ENCODE peak calls at places on chromosomes 11 and 22, in seven cellular contexts. Z, Y, J, C, F, M and P are unnamed samples.

GRCh38 chr22:26536762-26537134 is 24.5 kb upstream of the TFIP11 start:
- DNase-seq in Z (no peak), Y (no peak), J (no peak), C (no peak), F (no peak), M (no peak), P (no peak)

GRCh38 chr11:26573896-26574295 is 1.8 kb upstream of the MUC15 start:
- DNase-seq in Z (no peak), Y (no peak), J (no peak), C (no peak), F (no peak), M (no peak), P (no peak)

GRCh38 chr11:64725601-64726139 is 2.7 kb upstream of the NRXN2 start:
- DNase-seq in Z (no peak), Y (no peak), J (peak), C (no peak), F (peak), M (no peak), P (no peak)

GRCh38 chr11:68680541-68681231 is 3.7 kb upstream of the GAL start:
- DNase-seq in Z (no peak), Y (no peak), J (peak), C (no peak), F (no peak), M (no peak), P (no peak)

GRCh38 chr11:573146-573759 is 3.0 kb upstream of the PHRF1 start:
- DNase-seq in Z (no peak), Y (no peak), J (no peak), C (no peak), F (no peak), M (no peak), P (no peak)

GRCh38 chr11:93740031-93740801 is 1.1 kb downstream of the TAF1D start:
- DNase-seq in Z (no peak), Y (no peak), J (peak), C (no peak), F (peak), M (peak), P (no peak)

GRCh38 chr11:27075192-27075591 is 34.6 kb downstream of the BBOX1 start:
- DNase-seq in Z (no peak), Y (no peak), J (no peak), C (no peak), F (no peak), M (no peak), P (no peak)

GRCh38 chr11:124812876-124813275 is 12.7 kb upstream of the MSANTD2 start:
- DNase-seq in Z (no peak), Y (no peak), J (no peak), C (no peak), F (no peak), M (no peak), P (no peak)

GRCh38 chr11:115104851-115105453 is 399.3 kb downstream of the CADM1 start:
- DNase-seq in Z (no peak), Y (no peak), J (no peak), C (no peak), F (no peak), M (no peak), P (no peak)

GRCh38 chr22:45448431-45448830 is 34.9 kb downstream of the RIBC2 start:
- DNase-seq in Z (peak), Y (peak), J (no peak), C (peak), F (no peak), M (no peak), P (no peak)

GRCh38 chr11:13003726-13004493 is 5.2 kb upstream of the RASSF10 start:
- DNase-seq in Z (no peak), Y (no peak), J (no peak), C (no peak), F (peak), M (no peak), P (no peak)

GRCh38 chr11:47234669-47235075 is 13.9 kb downstream of the ACP2 start:
- DNase-seq in Z (no peak), Y (no peak), J (no peak), C (peak), F (no peak), M (no peak), P (no peak)

GRCh38 chr11:24391165-24391564 is 105.7 kb upstream of the LUZP2 start:
- DNase-seq in Z (no peak), Y (no peak), J (no peak), C (no peak), F (no peak), M (no peak), P (peak)

DNA sequence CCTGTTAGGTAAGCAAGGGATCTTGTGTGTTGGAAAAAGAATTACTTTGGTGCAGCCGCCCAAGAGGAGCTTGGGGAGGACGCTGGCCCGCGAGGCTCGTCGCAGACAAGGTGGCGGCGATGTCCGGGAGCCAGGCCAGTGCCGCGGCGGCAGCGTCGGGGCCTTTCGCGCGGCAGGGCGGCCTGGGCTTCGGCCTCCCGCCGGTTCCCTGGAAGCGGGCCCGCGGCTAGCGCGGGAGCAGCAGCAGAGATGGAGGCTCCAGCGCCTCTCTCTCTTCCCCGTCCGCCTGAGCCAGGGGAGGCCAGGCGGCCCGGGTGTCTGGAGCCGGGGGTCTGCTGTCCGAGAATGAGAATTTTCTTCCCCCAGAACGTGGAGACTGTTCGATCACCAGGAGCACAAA is 82.8 kb downstream of the GGT1 start:
- DNase-seq in Z (no peak), Y (no peak), J (no peak), C (no peak), F (peak), M (no peak), P (no peak)
- H3K4me3 ChIP-seq in Z (no peak), Y (peak), J (peak), C (no peak), F (no peak), M (no peak), P (peak)

GRCh38 chr11:86207413-86207812 is 37.1 kb upstream of the EED start:
- DNase-seq in Z (no peak), Y (no peak), J (no peak), C (no peak), F (no peak), M (no peak), P (no peak)

GRCh38 chr11:86206296-86206695 is 38.3 kb upstream of the EED start:
- DNase-seq in Z (no peak), Y (no peak), J (no peak), C (no peak), F (no peak), M (no peak), P (no peak)

GRCh38 chr11:86208572-86208971 is 36.0 kb upstream of the EED start:
- DNase-seq in Z (no peak), Y (no peak), J (no peak), C (no peak), F (no peak), M (no peak), P (no peak)

GRCh38 chr11:86204356-86204755 is 40.2 kb upstream of the EED start:
- DNase-seq in Z (no peak), Y (no peak), J (no peak), C (no peak), F (no peak), M (no peak), P (no peak)

GRCh38 chr11:86205415-86206268 is 38.9 kb upstream of the EED start:
- DNase-seq in Z (no peak), Y (no peak), J (no peak), C (no peak), F (no peak), M (no peak), P (no peak)
- TF ChIP-seq CTCF in Z (no peak), Y (no peak), J (no peak), C (no peak), F (no peak), M (no peak), P (no peak)

GRCh38 chr22:30828187-30829155 is 133.8 kb downstream of the OSBP2 start:
- DNase-seq in Z (no peak), Y (peak), J (peak), C (no peak), F (no peak), M (no peak), P (no peak)

GRCh38 chr22:30827646-30828045 is 133.0 kb downstream of the OSBP2 start:
- DNase-seq in Z (no peak), Y (peak), J (peak), C (no peak), F (no peak), M (no peak), P (no peak)

GRCh38 chr22:30830907-30831306 is 136.2 kb downstream of the OSBP2 start:
- DNase-seq in Z (peak), Y (peak), J (no peak), C (no peak), F (no peak), M (no peak), P (peak)

GRCh38 chr22:30832407-30832987 is 136.1 kb downstream of the MORC2 start:
- DNase-seq in Z (no peak), Y (peak), J (no peak), C (no peak), F (no peak), M (no peak), P (no peak)

DNA sequence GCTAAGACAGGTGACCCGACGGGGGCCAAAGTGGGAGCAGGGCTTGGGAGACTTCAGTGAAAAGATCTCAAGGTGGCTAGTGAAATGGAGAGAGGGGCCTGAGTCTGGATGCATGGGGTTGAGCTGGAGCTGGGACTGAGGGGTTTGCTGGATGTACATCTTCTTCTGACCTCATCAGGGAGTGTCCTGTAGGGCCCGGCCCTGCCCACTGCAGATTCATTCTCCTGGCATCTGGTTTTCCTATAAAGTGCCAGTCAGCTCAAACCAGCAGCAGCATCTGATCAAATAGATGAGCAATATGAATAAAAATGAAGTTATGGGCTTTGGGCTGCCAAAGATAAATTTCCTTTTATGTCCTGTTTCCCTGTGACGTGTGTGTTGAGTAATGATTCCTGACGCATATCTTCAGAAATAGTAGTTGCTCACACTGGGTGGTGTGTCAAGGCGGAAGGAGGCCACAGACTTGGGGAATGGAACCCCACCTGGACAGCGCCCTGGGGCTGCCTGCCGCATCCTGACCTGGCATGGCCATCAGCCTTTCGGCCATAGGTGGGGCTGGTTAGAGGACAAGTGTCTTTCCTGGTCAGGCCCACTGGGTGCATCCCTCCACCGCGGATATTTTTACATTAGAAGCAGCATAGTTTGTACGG is 135.4 kb downstream of the OSBP2 start:
- DNase-seq in Z (no peak), Y (peak), J (peak), C (no peak), F (no peak), M (no peak), P (no peak)
- H3K4me3 ChIP-seq in Z (no peak), Y (no peak), J (no peak), C (no peak), F (no peak), M (no peak), P (no peak)

GRCh38 chr11:119886667-119887230 is 157.7 kb upstream of the NECTIN1 start:
- DNase-seq in Z (no peak), Y (no peak), J (no peak), C (no peak), F (no peak), M (no peak), P (no peak)
- TF ChIP-seq CTCF in Z (no peak), Y (no peak), J (no peak), C (no peak), F (no peak), M (no peak), P (no peak)

GRCh38 chr11:110092577-110093406 is at the start of gene ZC3H12C:
- DNase-seq in Z (peak), Y (peak), J (peak), C (peak), F (peak), M (peak), P (no peak)
- H3K4me3 ChIP-seq in Z (peak), Y (peak), J (peak), C (peak), F (peak), M (peak), P (peak)

DNA sequence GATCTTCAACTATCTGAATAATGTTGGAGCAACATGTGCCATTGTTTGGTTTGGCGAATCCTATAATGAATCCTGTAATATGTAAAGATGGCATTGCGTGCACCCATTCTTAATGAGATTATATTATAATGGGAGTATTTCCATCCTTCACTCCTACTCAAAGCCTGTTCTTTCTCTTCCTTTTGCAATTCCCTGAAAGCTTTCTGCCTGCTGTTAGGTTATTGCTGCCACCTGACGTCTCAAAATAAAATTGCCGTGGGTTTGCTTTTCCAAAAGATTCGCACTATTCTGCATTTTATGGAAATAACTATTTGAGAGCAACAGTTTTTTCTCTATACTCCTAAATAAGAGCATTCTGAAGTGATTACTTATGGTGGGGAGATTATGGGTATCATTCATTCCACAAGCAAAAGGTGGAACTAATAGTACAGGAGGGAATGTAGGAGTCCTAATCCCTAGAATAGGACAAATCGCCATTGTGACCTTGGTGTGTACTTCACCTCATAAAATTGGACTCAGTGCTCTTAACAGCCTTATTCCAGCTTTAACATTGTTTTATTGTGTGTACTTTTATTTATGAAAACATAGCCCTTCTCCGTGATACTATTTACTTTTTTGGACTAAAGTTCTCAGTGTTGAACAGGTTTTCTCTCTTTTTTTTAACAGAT is 69.6 kb upstream of the ALKBH3 start:
- DNase-seq in Z (no peak), Y (no peak), J (no peak), C (no peak), F (no peak), M (no peak), P (no peak)
- TF ChIP-seq CTCF in Z (no peak), Y (peak), J (no peak), C (no peak), F (peak), M (peak), P (peak)

GRCh38 chr11:118632577-118633318 is 25.3 kb downstream of the PHLDB1 start:
- DNase-seq in Z (no peak), Y (no peak), J (no peak), C (no peak), F (no peak), M (no peak), P (no peak)

GRCh38 chr11:118634435-118635236 is 27.2 kb downstream of the PHLDB1 start:
- DNase-seq in Z (no peak), Y (peak), J (peak), C (peak), F (peak), M (peak), P (peak)

GRCh38 chr11:118635237-118635591 is 27.8 kb downstream of the PHLDB1 start:
- DNase-seq in Z (no peak), Y (no peak), J (no peak), C (peak), F (peak), M (no peak), P (no peak)

GRCh38 chr11:118633319-118633690 is 25.9 kb downstream of the PHLDB1 start:
- DNase-seq in Z (no peak), Y (no peak), J (no peak), C (no peak), F (no peak), M (no peak), P (no peak)

DNA sequence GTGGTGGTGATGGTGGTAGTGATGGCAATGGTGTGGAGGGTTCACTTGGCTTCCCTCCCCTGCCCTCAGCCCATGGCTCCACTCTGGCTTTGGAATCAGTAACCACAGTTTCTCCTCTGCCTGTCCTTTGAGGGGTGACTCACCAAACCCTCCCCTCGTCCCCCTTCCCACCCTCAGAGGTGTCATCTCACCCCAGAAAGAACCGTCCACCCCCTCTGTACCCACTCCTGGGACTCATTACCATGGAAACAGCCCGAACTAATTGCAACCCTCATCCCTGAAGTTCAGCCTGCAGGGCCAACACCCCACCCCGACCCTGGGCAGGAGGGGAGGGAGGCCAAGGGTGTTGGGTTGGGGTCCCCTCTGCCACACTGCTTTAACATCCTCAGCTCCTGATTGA is 26.6 kb downstream of the PHLDB1 start:
- DNase-seq in Z (no peak), Y (no peak), J (no peak), C (peak), F (peak), M (no peak), P (no peak)
- H3K4me3 ChIP-seq in Z (no peak), Y (peak), J (no peak), C (no peak), F (peak), M (no peak), P (no peak)

GRCh38 chr11:59680287-59681154 is 11.7 kb upstream of the PATL1 start:
- DNase-seq in Z (peak), Y (no peak), J (peak), C (peak), F (peak), M (peak), P (peak)
- TF ChIP-seq CTCF in Z (no peak), Y (peak), J (peak), C (peak), F (peak), M (peak), P (peak)